ENCODE peak calls at places on chromosomes 3 and 15, in eight cellular contexts. S is nephron progenitor cell, G is astrocyte of the spinal cord, Y is spleen, Q is neural crest cell, C is mucosa of descending colon, W is MCF 10A, Z is glutamatergic neuron. B is an unnamed sample.

GRCh38 chr15:55703873-55704285 is 39.1 kb downstream of the PRTG start:
- DNase-seq in S (no peak), G (peak), Y (no peak), Q (no peak), C (no peak), W (no peak), Z (no peak), B (no peak)

GRCh38 chr3:173529062-173529711 is 131.6 kb downstream of the NLGN1 start:
- DNase-seq in S (no peak), G (no peak), Y (no peak), Q (no peak), C (no peak), W (peak), Z (no peak), B (no peak)

GRCh38 chr3:188407158-188407880 is 253.4 kb downstream of the LPP start:
- DNase-seq in S (no peak), G (no peak), Y (no peak), Q (no peak), C (no peak), W (no peak), Z (no peak), B (no peak)

GRCh38 chr15:65033659-65034269 is 4.3 kb upstream of the MTFMT start:
- DNase-seq in S (no peak), G (peak), Y (no peak), Q (no peak), C (no peak), W (peak), Z (no peak), B (no peak)

GRCh38 chr3:99250821-99251355 is 349.4 kb upstream of the DCBLD2 start:
- DNase-seq in S (no peak), G (peak), Y (no peak), Q (no peak), C (no peak), W (peak), Z (no peak), B (no peak)

GRCh38 chr3:48919215-48920138 is 835 bp downstream of the ARIH2 start:
- DNase-seq in S (peak), G (peak), Y (peak), Q (no peak), C (peak), W (peak), Z (peak), B (no peak)

GRCh38 chr3:36941162-36941561 is 3.7 kb downstream of the TRANK1 start:
- DNase-seq in S (no peak), G (no peak), Y (no peak), Q (no peak), C (no peak), W (no peak), Z (no peak), B (no peak)

GRCh38 chr3:58161435-58162398 is 49.1 kb downstream of the DNASE1L3 start:
- DNase-seq in S (no peak), G (peak), Y (no peak), Q (no peak), C (no peak), W (peak), Z (no peak), B (peak)

GRCh38 chr3:149473314-149473990 is 1.0 kb upstream of the TM4SF4 start:
- DNase-seq in S (no peak), G (peak), Y (no peak), Q (no peak), C (no peak), W (peak), Z (no peak), B (no peak)

GRCh38 chr15:58415636-58416035 is 16.2 kb upstream of the LIPC start:
- DNase-seq in S (no peak), G (no peak), Y (no peak), Q (no peak), C (no peak), W (no peak), Z (no peak), B (no peak)

GRCh38 chr3:80643421-80643820 is 875.6 kb upstream of the ROBO1 start:
- DNase-seq in S (no peak), G (no peak), Y (no peak), Q (no peak), C (no peak), W (no peak), Z (no peak), B (no peak)

GRCh38 chr15:59794229-59794886 is 105.2 kb upstream of the BNIP2 start:
- DNase-seq in S (no peak), G (no peak), Y (no peak), Q (no peak), C (no peak), W (no peak), Z (no peak), B (no peak)

GRCh38 chr3:105362021-105362665 is 4.6 kb upstream of the ALCAM start:
- DNase-seq in S (no peak), G (peak), Y (no peak), Q (no peak), C (no peak), W (no peak), Z (no peak), B (no peak)

GRCh38 chr3:188947401-188947982 is 224.3 kb upstream of the TPRG1 start:
- DNase-seq in S (peak), G (peak), Y (peak), Q (peak), C (peak), W (peak), Z (peak), B (peak)

GRCh38 chr15:89090791-89091666 is 2.8 kb downstream of the ABHD2 start:
- DNase-seq in S (no peak), G (peak), Y (peak), Q (no peak), C (peak), W (peak), Z (peak), B (no peak)

GRCh38 chr15:89436560-89437311 is 59.6 kb downstream of the RHCG start:
- DNase-seq in S (no peak), G (no peak), Y (no peak), Q (no peak), C (no peak), W (no peak), Z (no peak), B (no peak)

GRCh38 chr3:114362815-114363214 is 69.0 kb downstream of the TIGIT start:
- DNase-seq in S (no peak), G (peak), Y (no peak), Q (no peak), C (no peak), W (peak), Z (no peak), B (no peak)

GRCh38 chr3:84961492-84962255 is 2.9 kb downstream of the CADM2 start:
- DNase-seq in S (peak), G (no peak), Y (no peak), Q (no peak), C (no peak), W (no peak), Z (peak), B (no peak)

GRCh38 chr3:121175083-121175482 is 267.1 kb downstream of the STXBP5L start:
- DNase-seq in S (no peak), G (no peak), Y (no peak), Q (no peak), C (no peak), W (no peak), Z (no peak), B (no peak)

GRCh38 chr15:88894819-88895767 is at the start of gene HAPLN3:
- DNase-seq in S (peak), G (no peak), Y (no peak), Q (peak), C (no peak), W (peak), Z (no peak), B (no peak)

GRCh38 chr15:84766461-84767005 is 18.1 kb downstream of the ZNF592 start:
- DNase-seq in S (no peak), G (no peak), Y (no peak), Q (no peak), C (no peak), W (no peak), Z (no peak), B (no peak)

GRCh38 chr3:110628650-110629301 is 442.8 kb upstream of the NECTIN3 start:
- DNase-seq in S (no peak), G (no peak), Y (no peak), Q (no peak), C (no peak), W (no peak), Z (no peak), B (no peak)

GRCh38 chr3:167166594-167167253 is 213.4 kb downstream of the ZBBX start:
- DNase-seq in S (no peak), G (no peak), Y (no peak), Q (no peak), C (no peak), W (no peak), Z (no peak), B (no peak)

GRCh38 chr15:56356616-56357015 is 8.6 kb upstream of the TEX9 start:
- DNase-seq in S (no peak), G (peak), Y (no peak), Q (no peak), C (no peak), W (peak), Z (no peak), B (no peak)

GRCh38 chr15:101615986-101616848 is 36.0 kb downstream of the TM2D3 start:
- DNase-seq in S (peak), G (peak), Y (no peak), Q (peak), C (peak), W (peak), Z (peak), B (no peak)

GRCh38 chr3:70110066-70110465 is 110.5 kb downstream of the SAMMSON start:
- DNase-seq in S (no peak), G (no peak), Y (no peak), Q (no peak), C (no peak), W (no peak), Z (no peak), B (no peak)

GRCh38 chr3:111336511-111336910 is 205.5 kb upstream of the CD96 start:
- DNase-seq in S (no peak), G (peak), Y (no peak), Q (no peak), C (no peak), W (no peak), Z (no peak), B (no peak)

GRCh38 chr3:191369081-191370010 is 39.0 kb upstream of the UTS2B start:
- DNase-seq in S (no peak), G (no peak), Y (no peak), Q (no peak), C (no peak), W (no peak), Z (no peak), B (no peak)

GRCh38 chr3:185200639-185201038 is 47.8 kb upstream of the C3orf70 start:
- DNase-seq in S (no peak), G (peak), Y (no peak), Q (no peak), C (no peak), W (peak), Z (no peak), B (no peak)

GRCh38 chr3:115512565-115513410 is 110.5 kb upstream of the GAP43 start:
- DNase-seq in S (peak), G (peak), Y (no peak), Q (peak), C (no peak), W (peak), Z (peak), B (no peak)

GRCh38 chr3:51099794-51100542 is 285.1 kb upstream of the MANF start:
- DNase-seq in S (peak), G (peak), Y (no peak), Q (peak), C (no peak), W (peak), Z (peak), B (no peak)

GRCh38 chr3:45223889-45224730 is 2.0 kb downstream of the TMEM158 start:
- DNase-seq in S (no peak), G (peak), Y (no peak), Q (no peak), C (no peak), W (no peak), Z (no peak), B (no peak)

GRCh38 chr3:56988458-56988857 is 72.0 kb upstream of the SPATA12 start:
- DNase-seq in S (no peak), G (no peak), Y (no peak), Q (no peak), C (no peak), W (no peak), Z (no peak), B (no peak)

GRCh38 chr15:30038667-30039523 is 43.9 kb upstream of the GOLGA8J start:
- DNase-seq in S (no peak), G (no peak), Y (no peak), Q (no peak), C (no peak), W (peak), Z (no peak), B (no peak)

GRCh38 chr3:59245300-59245878 is 195.6 kb upstream of the CFAP20DC start:
- DNase-seq in S (no peak), G (peak), Y (no peak), Q (no peak), C (no peak), W (no peak), Z (no peak), B (no peak)

GRCh38 chr3:59243476-59243875 is 193.7 kb upstream of the CFAP20DC start:
- DNase-seq in S (no peak), G (no peak), Y (no peak), Q (no peak), C (no peak), W (no peak), Z (no peak), B (no peak)

GRCh38 chr3:59245879-59246501 is 196.2 kb upstream of the CFAP20DC start:
- DNase-seq in S (no peak), G (peak), Y (no peak), Q (no peak), C (no peak), W (no peak), Z (no peak), B (no peak)

GRCh38 chr3:59246719-59247401 is 197.0 kb upstream of the CFAP20DC start:
- DNase-seq in S (no peak), G (no peak), Y (no peak), Q (no peak), C (no peak), W (no peak), Z (no peak), B (no peak)

GRCh38 chr3:59244343-59244742 is 194.5 kb upstream of the CFAP20DC start:
- DNase-seq in S (no peak), G (no peak), Y (no peak), Q (no peak), C (no peak), W (no peak), Z (no peak), B (no peak)
- TF ChIP-seq CTCF in S (no peak), G (no peak), Y (no peak), Q (no peak), C (no peak), W (no peak), Z (no peak), B (no peak)

GRCh38 chr15:42085236-42085605 is 9.1 kb downstream of the PLA2G4D start:
- DNase-seq in S (peak), G (no peak), Y (no peak), Q (no peak), C (no peak), W (peak), Z (no peak), B (no peak)

GRCh38 chr15:42084465-42085235 is 9.7 kb downstream of the PLA2G4D start:
- DNase-seq in S (peak), G (peak), Y (peak), Q (peak), C (peak), W (peak), Z (peak), B (no peak)

GRCh38 chr15:42083916-42084315 is 10.4 kb downstream of the PLA2G4D start:
- DNase-seq in S (no peak), G (no peak), Y (no peak), Q (no peak), C (no peak), W (no peak), Z (no peak), B (no peak)

GRCh38 chr15:42087460-42087859 is 6.9 kb downstream of the PLA2G4D start:
- DNase-seq in S (no peak), G (no peak), Y (no peak), Q (no peak), C (no peak), W (no peak), Z (no peak), B (no peak)

GRCh38 chr15:42085721-42086120 is 8.6 kb downstream of the PLA2G4D start:
- DNase-seq in S (no peak), G (no peak), Y (no peak), Q (no peak), C (no peak), W (no peak), Z (no peak), B (no peak)
- TF ChIP-seq CTCF in S (no peak), G (no peak), Y (no peak), Q (no peak), C (no peak), W (no peak), Z (no peak), B (no peak)

DNA sequence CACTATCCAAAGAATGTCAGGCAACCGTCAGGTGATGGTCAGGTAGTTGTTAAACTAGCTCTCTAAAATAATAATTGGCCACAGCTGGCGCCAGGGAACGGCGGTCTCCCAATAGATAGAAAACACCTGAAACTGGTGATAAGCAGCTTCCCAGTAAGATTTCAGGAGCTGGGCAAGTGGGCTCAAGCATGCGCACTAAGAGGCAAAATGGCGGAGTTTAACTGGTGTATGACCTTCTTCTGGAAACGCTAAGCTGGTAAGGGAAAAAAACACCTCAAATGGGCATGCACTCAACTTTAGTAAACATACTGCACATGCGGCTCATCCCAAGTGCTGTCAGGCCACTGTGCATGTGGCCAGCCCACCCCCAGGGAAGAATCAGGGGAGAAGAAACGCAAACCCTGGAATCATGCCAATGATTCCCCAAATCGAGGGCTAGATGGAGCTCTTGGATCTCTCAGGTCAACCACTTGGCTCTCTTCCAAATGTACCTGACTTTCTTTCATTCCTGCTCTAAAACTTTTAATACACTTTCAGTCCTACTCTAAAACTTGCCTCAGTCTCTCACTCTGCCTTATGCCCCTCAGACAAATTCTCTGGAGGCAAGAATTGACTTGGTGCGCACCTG is 195.0 kb downstream of the ZNF621 start:
- DNase-seq in S (no peak), G (no peak), Y (no peak), Q (no peak), C (no peak), W (peak), Z (no peak), B (no peak)
- TF ChIP-seq CTCF in S (no peak), G (peak), Y (no peak), Q (no peak), C (no peak), W (peak), Z (no peak), B (peak)

GRCh38 chr3:147415819-147416218 is 6.7 kb downstream of the ZIC1 start:
- DNase-seq in S (no peak), G (peak), Y (no peak), Q (no peak), C (no peak), W (no peak), Z (no peak), B (no peak)
- TF ChIP-seq CTCF in S (no peak), G (peak), Y (no peak), Q (peak), C (no peak), W (no peak), Z (no peak), B (peak)

GRCh38 chr3:129023909-129024308 is 22.8 kb downstream of the EFCC1 start:
- DNase-seq in S (no peak), G (no peak), Y (no peak), Q (no peak), C (no peak), W (peak), Z (no peak), B (peak)
- TF ChIP-seq CTCF in S (no peak), G (peak), Y (no peak), Q (peak), C (no peak), W (no peak), Z (no peak), B (peak)